ENCODE peak calls at places on chromosomes 1 and 21, in ten cellular contexts. One of them, this sample, is unnamed. For H3K27me3, the result is how much of the 10 kb centered on the place peaks cover.

GRCh38 chr1:112956503-112957132 is 622 bp upstream of the SLC16A1 start:
- DNase-seq in IMR-90: no peak
- DNase-seq in thyroid gland: no peak
- DNase-seq in adrenal gland: no peak
- DNase-seq in body of pancreas: peak
- DNase-seq in heart left ventricle: peak
- DNase-seq in spleen: no peak
- DNase-seq in K562: no peak
- DNase-seq in ovary: no peak
- DNase-seq in prostate gland: peak
- DNase-seq in this sample: peak

GRCh38 chr1:163472267-163472666 is 150.5 kb downstream of the NUF2 start:
- DNase-seq in body of pancreas: no peak
- DNase-seq in ovary: no peak
- DNase-seq in adrenal gland: no peak
- DNase-seq in thyroid gland: no peak
- DNase-seq in prostate gland: no peak
- DNase-seq in IMR-90: no peak
- DNase-seq in heart left ventricle: no peak
- DNase-seq in K562: no peak
- DNase-seq in spleen: no peak
- DNase-seq in this sample: no peak

GRCh38 chr1:220335668-220336067 is 63.4 kb upstream of the RAB3GAP2 start:
- DNase-seq in adrenal gland: no peak
- DNase-seq in K562: no peak
- DNase-seq in spleen: no peak
- DNase-seq in prostate gland: peak
- DNase-seq in IMR-90: no peak
- DNase-seq in ovary: no peak
- DNase-seq in heart left ventricle: no peak
- DNase-seq in body of pancreas: peak
- DNase-seq in thyroid gland: peak
- DNase-seq in this sample: no peak

GRCh38 chr1:183635112-183635605 is 424 bp downstream of the ARPC5 start:
- DNase-seq in thyroid gland: peak
- DNase-seq in K562: peak
- DNase-seq in prostate gland: no peak
- DNase-seq in adrenal gland: peak
- DNase-seq in spleen: peak
- DNase-seq in IMR-90: no peak
- DNase-seq in ovary: peak
- DNase-seq in heart left ventricle: peak
- DNase-seq in body of pancreas: peak
- DNase-seq in this sample: peak

GRCh38 chr1:59751801-59752200 is 62.9 kb upstream of the HOOK1 start:
- DNase-seq in IMR-90: peak
- DNase-seq in body of pancreas: no peak
- DNase-seq in spleen: no peak
- DNase-seq in adrenal gland: no peak
- DNase-seq in K562: no peak
- DNase-seq in thyroid gland: no peak
- DNase-seq in heart left ventricle: no peak
- DNase-seq in prostate gland: no peak
- DNase-seq in ovary: no peak
- DNase-seq in this sample: no peak

GRCh38 chr1:65065535-65066378 is 82.2 kb upstream of the AK4 start:
- DNase-seq in prostate gland: peak
- DNase-seq in K562: peak
- DNase-seq in body of pancreas: peak
- DNase-seq in IMR-90: no peak
- DNase-seq in adrenal gland: peak
- DNase-seq in ovary: peak
- DNase-seq in spleen: peak
- DNase-seq in heart left ventricle: peak
- DNase-seq in thyroid gland: peak
- DNase-seq in this sample: peak

GRCh38 chr1:116095027-116095426 is 16.2 kb upstream of the MAB21L3 start:
- DNase-seq in K562: no peak
- DNase-seq in prostate gland: no peak
- DNase-seq in body of pancreas: no peak
- DNase-seq in heart left ventricle: no peak
- DNase-seq in thyroid gland: no peak
- DNase-seq in IMR-90: no peak
- DNase-seq in ovary: no peak
- DNase-seq in spleen: no peak
- DNase-seq in adrenal gland: no peak
- DNase-seq in this sample: no peak

GRCh38 chr1:111813440-111814304 is 58.0 kb downstream of the DDX20 start:
- DNase-seq in heart left ventricle: no peak
- DNase-seq in spleen: no peak
- DNase-seq in prostate gland: no peak
- DNase-seq in adrenal gland: no peak
- DNase-seq in body of pancreas: no peak
- DNase-seq in ovary: no peak
- DNase-seq in thyroid gland: no peak
- DNase-seq in IMR-90: no peak
- DNase-seq in K562: no peak
- DNase-seq in this sample: no peak

GRCh38 chr1:178664278-178664677 is 60.8 kb upstream of the RALGPS2 start:
- DNase-seq in ovary: no peak
- DNase-seq in body of pancreas: no peak
- DNase-seq in adrenal gland: no peak
- DNase-seq in heart left ventricle: no peak
- DNase-seq in thyroid gland: no peak
- DNase-seq in spleen: peak
- DNase-seq in K562: no peak
- DNase-seq in prostate gland: no peak
- DNase-seq in IMR-90: no peak
- DNase-seq in this sample: no peak

GRCh38 chr1:187999973-188000372 is 1171.2 kb downstream of the PLA2G4A start:
- DNase-seq in thyroid gland: no peak
- DNase-seq in ovary: no peak
- DNase-seq in prostate gland: no peak
- DNase-seq in spleen: no peak
- DNase-seq in adrenal gland: no peak
- DNase-seq in IMR-90: peak
- DNase-seq in body of pancreas: no peak
- DNase-seq in heart left ventricle: no peak
- DNase-seq in K562: no peak
- DNase-seq in this sample: no peak

GRCh38 chr1:53902235-53902920 is 8.4 kb downstream of the DIO1 start:
- DNase-seq in prostate gland: no peak
- DNase-seq in adrenal gland: peak
- DNase-seq in heart left ventricle: no peak
- DNase-seq in IMR-90: no peak
- DNase-seq in K562: no peak
- DNase-seq in ovary: no peak
- DNase-seq in thyroid gland: no peak
- DNase-seq in spleen: no peak
- DNase-seq in body of pancreas: no peak
- DNase-seq in this sample: no peak

GRCh38 chr1:67960766-67961165 is 89.7 kb downstream of the DIRAS3 start:
- DNase-seq in prostate gland: no peak
- DNase-seq in IMR-90: no peak
- DNase-seq in adrenal gland: no peak
- DNase-seq in body of pancreas: no peak
- DNase-seq in spleen: no peak
- DNase-seq in ovary: no peak
- DNase-seq in thyroid gland: no peak
- DNase-seq in heart left ventricle: no peak
- DNase-seq in K562: no peak
- DNase-seq in this sample: no peak

DNA sequence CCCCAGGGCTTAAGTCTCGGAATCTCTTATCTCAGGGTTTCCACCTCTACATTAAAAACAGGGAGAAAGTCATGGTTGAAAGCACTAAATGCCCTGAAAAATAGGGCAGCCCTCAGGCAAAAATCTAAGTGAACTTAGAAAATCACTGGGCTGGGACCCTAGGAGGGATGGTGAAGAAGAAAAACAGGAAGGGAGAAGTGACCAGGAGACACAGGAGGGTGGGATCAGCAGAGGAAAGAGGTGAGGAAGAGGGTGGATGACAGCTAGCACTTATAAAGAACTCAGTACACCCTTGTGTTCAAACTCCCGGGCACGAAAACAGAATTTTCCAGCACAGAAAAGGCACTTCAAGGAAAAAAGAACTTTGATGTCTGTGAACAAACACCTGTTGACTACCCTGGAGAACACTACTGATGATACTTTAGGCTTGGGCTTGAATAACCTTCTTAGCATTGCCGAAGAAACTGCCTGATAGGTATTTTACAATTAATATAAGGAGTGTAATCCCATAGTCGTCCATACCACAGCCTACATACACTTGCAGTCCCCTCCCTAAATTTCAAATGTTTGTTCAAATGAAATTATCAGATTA is 2.0 kb downstream of the CHML start:
- DNase-seq in heart left ventricle: no peak
- DNase-seq in ovary: no peak
- DNase-seq in thyroid gland: peak
- DNase-seq in adrenal gland: no peak
- DNase-seq in body of pancreas: no peak
- DNase-seq in K562: no peak
- DNase-seq in spleen: no peak
- DNase-seq in IMR-90: no peak
- DNase-seq in prostate gland: no peak
- DNase-seq in this sample: no peak
- H3K4me3 ChIP-seq in heart left ventricle: peak
- H3K4me3 ChIP-seq in ovary: no peak
- H3K4me3 ChIP-seq in thyroid gland: no peak
- H3K4me3 ChIP-seq in adrenal gland: no peak
- H3K4me3 ChIP-seq in body of pancreas: no peak
- H3K4me3 ChIP-seq in K562: peak
- H3K4me3 ChIP-seq in spleen: no peak
- H3K4me3 ChIP-seq in IMR-90: peak
- H3K4me3 ChIP-seq in prostate gland: no peak
- H3K4me3 ChIP-seq in this sample: peak

DNA sequence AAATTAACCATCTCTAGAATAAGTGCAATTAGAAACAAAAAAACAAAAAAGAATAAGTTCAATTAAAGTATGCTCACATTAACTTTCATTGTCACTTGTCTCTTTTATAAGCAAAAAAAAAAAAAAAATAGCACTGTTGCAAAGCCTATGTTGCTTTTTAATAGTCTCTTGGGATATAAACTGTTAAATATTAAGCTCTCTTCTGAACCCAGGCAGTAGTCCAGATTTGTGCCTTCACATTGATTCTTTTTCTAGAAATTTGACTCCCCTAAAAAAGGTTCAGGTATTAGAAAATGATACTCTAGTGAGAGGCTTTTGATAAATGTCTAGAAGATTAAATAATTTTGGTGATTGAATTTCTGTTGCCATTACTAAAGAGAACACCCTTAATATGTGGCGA is 132.0 kb downstream of the ATP5PO start:
- DNase-seq in spleen: no peak
- DNase-seq in K562: no peak
- DNase-seq in heart left ventricle: no peak
- DNase-seq in adrenal gland: no peak
- DNase-seq in thyroid gland: no peak
- DNase-seq in IMR-90: no peak
- DNase-seq in ovary: no peak
- DNase-seq in body of pancreas: no peak
- DNase-seq in prostate gland: no peak
- DNase-seq in this sample: no peak
- H3K27me3 ChIP-seq in spleen: under half
- H3K27me3 ChIP-seq in K562: under half
- H3K27me3 ChIP-seq in heart left ventricle: under half
- H3K27me3 ChIP-seq in adrenal gland: under half
- H3K27me3 ChIP-seq in thyroid gland: under half
- H3K27me3 ChIP-seq in IMR-90: under half
- H3K27me3 ChIP-seq in ovary: under half
- H3K27me3 ChIP-seq in body of pancreas: under half
- H3K27me3 ChIP-seq in prostate gland: under half
- H3K27me3 ChIP-seq in this sample: under half

GRCh38 chr21:29299906-29300546 is 1.3 kb downstream of the BACH1 start:
- DNase-seq in thyroid gland: peak
- DNase-seq in IMR-90: peak
- DNase-seq in adrenal gland: peak
- DNase-seq in prostate gland: peak
- DNase-seq in ovary: no peak
- DNase-seq in heart left ventricle: peak
- DNase-seq in spleen: peak
- DNase-seq in K562: peak
- DNase-seq in body of pancreas: peak
- DNase-seq in this sample: peak
- TF ChIP-seq POLR2A in thyroid gland: no peak
- TF ChIP-seq POLR2A in IMR-90: peak
- TF ChIP-seq POLR2A in adrenal gland: no peak
- TF ChIP-seq POLR2A in prostate gland: no peak
- TF ChIP-seq POLR2A in ovary: no peak
- TF ChIP-seq POLR2A in heart left ventricle: no peak
- TF ChIP-seq POLR2A in spleen: no peak
- TF ChIP-seq POLR2A in K562: peak
- TF ChIP-seq POLR2A in body of pancreas: no peak
- TF ChIP-seq POLR2A in this sample: peak

GRCh38 chr21:42703173-42703908 is 49.9 kb downstream of the PDE9A start:
- DNase-seq in K562: no peak
- DNase-seq in thyroid gland: no peak
- DNase-seq in prostate gland: no peak
- DNase-seq in ovary: no peak
- DNase-seq in spleen: peak
- DNase-seq in body of pancreas: no peak
- DNase-seq in heart left ventricle: no peak
- DNase-seq in adrenal gland: no peak
- DNase-seq in IMR-90: no peak
- DNase-seq in this sample: no peak

GRCh38 chr21:42703936-42704335 is 50.5 kb downstream of the PDE9A start:
- DNase-seq in K562: no peak
- DNase-seq in body of pancreas: no peak
- DNase-seq in spleen: peak
- DNase-seq in thyroid gland: no peak
- DNase-seq in adrenal gland: no peak
- DNase-seq in ovary: no peak
- DNase-seq in heart left ventricle: no peak
- DNase-seq in IMR-90: no peak
- DNase-seq in prostate gland: no peak
- DNase-seq in this sample: no peak

GRCh38 chr21:42704861-42705260 is 51.4 kb downstream of the PDE9A start:
- DNase-seq in K562: no peak
- DNase-seq in heart left ventricle: no peak
- DNase-seq in adrenal gland: no peak
- DNase-seq in spleen: no peak
- DNase-seq in IMR-90: no peak
- DNase-seq in thyroid gland: no peak
- DNase-seq in prostate gland: no peak
- DNase-seq in body of pancreas: no peak
- DNase-seq in ovary: no peak
- DNase-seq in this sample: no peak

GRCh38 chr21:42701706-42702456 is 48.5 kb downstream of the PDE9A start:
- DNase-seq in body of pancreas: no peak
- DNase-seq in adrenal gland: no peak
- DNase-seq in spleen: no peak
- DNase-seq in thyroid gland: no peak
- DNase-seq in ovary: no peak
- DNase-seq in K562: no peak
- DNase-seq in heart left ventricle: no peak
- DNase-seq in IMR-90: no peak
- DNase-seq in prostate gland: no peak
- DNase-seq in this sample: no peak

DNA sequence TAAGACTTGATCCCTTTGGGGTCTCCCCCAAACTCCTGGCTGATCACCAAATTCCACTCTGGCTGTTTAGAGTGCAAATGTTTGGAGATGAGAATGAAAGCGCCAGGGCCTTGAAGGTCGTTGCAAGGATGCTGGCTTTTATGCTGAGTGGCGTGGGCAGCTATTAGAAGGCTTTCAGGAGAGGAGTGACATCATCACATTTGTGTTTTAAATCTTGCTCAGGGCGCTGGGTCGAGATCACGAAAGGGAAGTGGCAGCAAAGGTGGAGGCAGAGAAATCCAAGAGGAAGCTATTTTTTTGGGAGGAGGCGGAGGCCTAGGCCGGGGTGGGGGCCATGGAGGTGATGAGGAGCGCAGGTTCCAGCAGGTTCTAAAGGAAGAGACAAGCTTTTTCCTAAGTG is 49.3 kb downstream of the PDE9A start:
- DNase-seq in ovary: no peak
- DNase-seq in IMR-90: no peak
- DNase-seq in body of pancreas: no peak
- DNase-seq in heart left ventricle: no peak
- DNase-seq in adrenal gland: no peak
- DNase-seq in spleen: no peak
- DNase-seq in K562: no peak
- DNase-seq in thyroid gland: no peak
- DNase-seq in prostate gland: no peak
- DNase-seq in this sample: no peak
- H3K4me3 ChIP-seq in ovary: no peak
- H3K4me3 ChIP-seq in IMR-90: no peak
- H3K4me3 ChIP-seq in body of pancreas: no peak
- H3K4me3 ChIP-seq in heart left ventricle: no peak
- H3K4me3 ChIP-seq in adrenal gland: no peak
- H3K4me3 ChIP-seq in spleen: no peak
- H3K4me3 ChIP-seq in K562: no peak
- H3K4me3 ChIP-seq in thyroid gland: no peak
- H3K4me3 ChIP-seq in prostate gland: no peak
- H3K4me3 ChIP-seq in this sample: no peak